ENCODE peak calls at places on chromosomes 12 and 14, in four cellular contexts. Y is T-helper 2 cell, F is dorsolateral prefrontal cortex, A is T-helper 1 cell. X is an unnamed sample.
A peak's percentile ranks its signal among the peaks of the same experiment; 100 is the strongest.

GRCh38 chr12:87163122-87163521 is 866.1 kb downstream of the C12orf50 start:
- DNase-seq in A (no peak), F (no peak), Y (no peak), X (no peak)

GRCh38 chr14:104600141-104600643 is 4.4 kb downstream of the TMEM179 start:
- DNase-seq in F (peak; percentile 71), Y (no peak), A (peak; percentile 7), X (no peak)

GRCh38 chr12:6866163-6866919 is 990 bp upstream of the TPI1 start:
- DNase-seq in A (no peak), F (no peak), Y (no peak), X (no peak)

GRCh38 chr14:63862163-63862562 is 9.4 kb downstream of the SYNE2 start:
- DNase-seq in A (no peak), F (no peak), Y (no peak), X (no peak)

GRCh38 chr12:49810159-49810459 is 18.1 kb downstream of the NCKAP5L start:
- DNase-seq in F (no peak), Y (no peak), A (no peak), X (no peak)

GRCh38 chr14:73260574-73260973 is 23.3 kb downstream of the PAPLN start:
- DNase-seq in Y (no peak), F (no peak), A (no peak), X (no peak)

GRCh38 chr12:123363743-123364531 is 710 bp downstream of the SBNO1 start:
- DNase-seq in F (peak; percentile 14), Y (peak; percentile 37), A (no peak), X (peak; percentile 12)

GRCh38 chr14:33776871-33777270 is 174.0 kb downstream of the EGLN3 start:
- DNase-seq in F (no peak), A (no peak), Y (no peak), X (no peak)